ENCODE peak calls at places on chromosomes 16 and 17, in four cellular contexts. G is HCT116, I is SK-N-SH, M is GM12878. F is an unnamed sample.

GRCh38 chr17:5509482-5509881 is 23.1 kb downstream of the MIS12 start:
- DNase-seq in G (no peak), I (no peak), M (no peak), F (no peak)

GRCh38 chr16:79901522-79901921 is 301.0 kb upstream of the MAF start:
- DNase-seq in G (no peak), I (no peak), M (no peak), F (no peak)

GRCh38 chr16:20897897-20898296 is 2.3 kb downstream of the DCUN1D3 start:
- DNase-seq in G (no peak), I (no peak), M (no peak), F (no peak)

GRCh38 chr17:79042421-79043190 is 18.6 kb downstream of the C1QTNF1 start:
- DNase-seq in G (peak), I (peak), M (no peak), F (peak)

GRCh38 chr17:74850914-74851313 is 8.8 kb downstream of the GRIN2C start:
- DNase-seq in G (no peak), I (no peak), M (no peak), F (no peak)

GRCh38 chr17:41527076-41528023 is 758 bp downstream of the KRT19 start:
- DNase-seq in G (no peak), I (no peak), M (no peak), F (no peak)

GRCh38 chr17:75288784-75289121 is 480 bp downstream of the SLC25A19 start:
- DNase-seq in G (no peak), I (no peak), M (no peak), F (peak)

GRCh38 chr17:69055334-69055733 is 5.4 kb downstream of the ABCA9 start:
- DNase-seq in G (no peak), I (no peak), M (no peak), F (no peak)

GRCh38 chr16:48503779-48504178 is 106.2 kb downstream of the N4BP1 start:
- DNase-seq in G (no peak), I (peak), M (no peak), F (no peak)

GRCh38 chr17:58811301-58811700 is 55.6 kb downstream of the PPM1E start:
- DNase-seq in G (no peak), I (no peak), M (no peak), F (no peak)

GRCh38 chr16:56841233-56841632 is 23.8 kb upstream of the SLC12A3 start:
- DNase-seq in G (no peak), I (peak), M (no peak), F (no peak)

GRCh38 chr17:65230040-65230439 is 92.9 kb downstream of the RGS9 start:
- DNase-seq in G (no peak), I (no peak), M (no peak), F (peak)

GRCh38 chr16:86865866-86866675 is 287.7 kb downstream of the FOXL1 start:
- DNase-seq in G (no peak), I (no peak), M (no peak), F (no peak)

GRCh38 chr16:13463619-13464018 is 456.3 kb upstream of the ERCC4 start:
- DNase-seq in G (no peak), I (no peak), M (no peak), F (no peak)

GRCh38 chr16:31477220-31478216 is 5.4 kb upstream of the SLC5A2 start:
- DNase-seq in G (no peak), I (no peak), M (no peak), F (peak)
- TF ChIP-seq JUND in G (no peak), I (no peak), M (no peak), F (no peak)

GRCh38 chr17:14082848-14083247 is 13.5 kb downstream of the COX10 start:
- DNase-seq in G (no peak), I (no peak), M (no peak), F (no peak)

GRCh38 chr17:14084955-14085354 is 15.7 kb downstream of the COX10 start:
- DNase-seq in G (no peak), I (no peak), M (no peak), F (no peak)

GRCh38 chr17:14086189-14086588 is 16.9 kb downstream of the COX10 start:
- DNase-seq in G (no peak), I (no peak), M (no peak), F (no peak)

GRCh38 chr17:14078027-14078426 is 8.7 kb downstream of the COX10 start:
- DNase-seq in G (no peak), I (no peak), M (no peak), F (no peak)

GRCh38 chr17:14080847-14081251 is 11.5 kb downstream of the COX10 start:
- DNase-seq in G (no peak), I (no peak), M (no peak), F (no peak)
- TF ChIP-seq JUND in G (no peak), I (no peak), M (no peak), F (no peak)

GRCh38 chr16:74724820-74725549 is 24.3 kb upstream of the MLKL start:
- DNase-seq in G (no peak), I (no peak), M (no peak), F (no peak)
- TF ChIP-seq JUND in G (no peak), I (no peak), M (no peak), F (no peak)

GRCh38 chr17:28675980-28676379 is 14.0 kb downstream of the SUPT6H start:
- DNase-seq in G (peak), I (no peak), M (no peak), F (peak)
- TF ChIP-seq JUND in G (no peak), I (no peak), M (no peak), F (no peak)

GRCh38 chr17:1592751-1593629 is 30.4 kb upstream of the PITPNA start:
- DNase-seq in G (no peak), I (no peak), M (peak), F (no peak)
- TF ChIP-seq JUND in G (no peak), I (no peak), M (no peak), F (no peak)

GRCh38 chr16:11632455-11632921 is 35.8 kb upstream of the SNN start:
- DNase-seq in G (no peak), I (no peak), M (no peak), F (no peak)
- TF ChIP-seq JUND in G (no peak), I (no peak), M (no peak), F (no peak)

GRCh38 chr17:82231562-82232321 is 2.9 kb downstream of the SLC16A3 start:
- DNase-seq in G (no peak), I (no peak), M (no peak), F (peak)

GRCh38 chr17:82229686-82230626 is 1.1 kb downstream of the SLC16A3 start:
- DNase-seq in G (no peak), I (no peak), M (no peak), F (no peak)

GRCh38 chr17:82231312-82231561 is 2.4 kb downstream of the SLC16A3 start:
- DNase-seq in G (no peak), I (no peak), M (no peak), F (no peak)

GRCh38 chr17:82232322-82232785 is 3.5 kb downstream of the SLC16A3 start:
- DNase-seq in G (no peak), I (no peak), M (no peak), F (no peak)

GRCh38 chr17:82230627-82231311 is 1.9 kb downstream of the SLC16A3 start:
- DNase-seq in G (no peak), I (peak), M (no peak), F (peak)
- TF ChIP-seq JUND in G (no peak), I (no peak), M (no peak), F (no peak)

GRCh38 chr17:14428640-14429029 is 127.8 kb downstream of the HS3ST3B1 start:
- DNase-seq in G (no peak), I (no peak), M (no peak), F (no peak)

GRCh38 chr17:14432058-14432457 is 131.2 kb downstream of the HS3ST3B1 start:
- DNase-seq in G (no peak), I (no peak), M (no peak), F (no peak)

GRCh38 chr17:14429084-14429483 is 128.2 kb downstream of the HS3ST3B1 start:
- DNase-seq in G (no peak), I (no peak), M (no peak), F (no peak)

GRCh38 chr17:14427914-14428639 is 127.2 kb downstream of the HS3ST3B1 start:
- DNase-seq in G (no peak), I (no peak), M (peak), F (no peak)
- TF ChIP-seq JUND in G (no peak), I (no peak), M (no peak), F (no peak)

GRCh38 chr16:78686601-78687000 is 587.1 kb downstream of the WWOX start:
- DNase-seq in G (no peak), I (no peak), M (no peak), F (no peak)

GRCh38 chr16:78684655-78685400 is 585.4 kb downstream of the WWOX start:
- DNase-seq in G (no peak), I (no peak), M (no peak), F (no peak)

GRCh38 chr16:78689536-78689935 is 590.1 kb downstream of the WWOX start:
- DNase-seq in G (no peak), I (no peak), M (no peak), F (no peak)

GRCh38 chr16:78689031-78689430 is 589.6 kb downstream of the WWOX start:
- DNase-seq in G (no peak), I (no peak), M (no peak), F (no peak)

GRCh38 chr16:78684040-78684611 is 584.7 kb downstream of the WWOX start:
- DNase-seq in G (no peak), I (no peak), M (no peak), F (no peak)
- TF ChIP-seq JUND in G (no peak), I (no peak), M (no peak), F (no peak)

GRCh38 chr17:8121531-8122390 is 2.1 kb downstream of the HES7 start:
- DNase-seq in G (peak), I (peak), M (no peak), F (no peak)
- TF ChIP-seq JUND in G (no peak), I (no peak), M (no peak), F (no peak)

F was measured in T47D.